ENCODE peak calls at places on chromosomes 16 and 17, in six cellular contexts. One of them, this sample, is unnamed.

GRCh38 chr16:68800257-68800875 is 43.0 kb upstream of the TANGO6 start:
- DNase-seq in lung: peak
- DNase-seq in sigmoid colon: peak
- DNase-seq in OCI-LY7: peak
- DNase-seq in choroid plexus epithelial cell: peak
- DNase-seq in thyroid gland: peak
- DNase-seq in this sample: peak

GRCh38 chr16:48684148-48684547 is 74.2 kb upstream of the N4BP1 start:
- DNase-seq in OCI-LY7: no peak
- DNase-seq in sigmoid colon: no peak
- DNase-seq in thyroid gland: no peak
- DNase-seq in choroid plexus epithelial cell: no peak
- DNase-seq in lung: no peak
- DNase-seq in this sample: no peak

GRCh38 chr16:17331991-17332390 is 138.8 kb downstream of the XYLT1 start:
- DNase-seq in thyroid gland: no peak
- DNase-seq in lung: no peak
- DNase-seq in sigmoid colon: no peak
- DNase-seq in OCI-LY7: no peak
- DNase-seq in choroid plexus epithelial cell: no peak
- DNase-seq in this sample: no peak

GRCh38 chr17:62009220-62009619 is 55.9 kb downstream of the MED13 start:
- DNase-seq in lung: no peak
- DNase-seq in sigmoid colon: no peak
- DNase-seq in thyroid gland: no peak
- DNase-seq in choroid plexus epithelial cell: no peak
- DNase-seq in OCI-LY7: no peak
- DNase-seq in this sample: no peak

GRCh38 chr17:27379863-27380533 is 76.2 kb upstream of the KSR1 start:
- DNase-seq in thyroid gland: peak
- DNase-seq in lung: peak
- DNase-seq in OCI-LY7: no peak
- DNase-seq in sigmoid colon: peak
- DNase-seq in choroid plexus epithelial cell: peak
- DNase-seq in this sample: peak

GRCh38 chr17:28570716-28571254 is 539 bp downstream of the PIGS start:
- DNase-seq in thyroid gland: peak
- DNase-seq in sigmoid colon: peak
- DNase-seq in choroid plexus epithelial cell: no peak
- DNase-seq in OCI-LY7: peak
- DNase-seq in lung: no peak
- DNase-seq in this sample: peak

GRCh38 chr17:38417210-38417951 is 10.9 kb upstream of the ARHGAP23 start:
- DNase-seq in lung: no peak
- DNase-seq in choroid plexus epithelial cell: no peak
- DNase-seq in OCI-LY7: peak
- DNase-seq in sigmoid colon: peak
- DNase-seq in thyroid gland: no peak
- DNase-seq in this sample: no peak

GRCh38 chr17:37683454-37683984 is 40.3 kb upstream of the DDX52 start:
- DNase-seq in thyroid gland: no peak
- DNase-seq in lung: no peak
- DNase-seq in OCI-LY7: no peak
- DNase-seq in sigmoid colon: no peak
- DNase-seq in choroid plexus epithelial cell: no peak
- DNase-seq in this sample: no peak

GRCh38 chr17:4167786-4168185 is 24.8 kb downstream of the CYB5D2 start:
- DNase-seq in choroid plexus epithelial cell: no peak
- DNase-seq in thyroid gland: no peak
- DNase-seq in sigmoid colon: no peak
- DNase-seq in OCI-LY7: no peak
- DNase-seq in lung: no peak
- DNase-seq in this sample: no peak

GRCh38 chr17:5413682-5414081 is 5.8 kb downstream of the NUP88 start:
- DNase-seq in sigmoid colon: no peak
- DNase-seq in thyroid gland: no peak
- DNase-seq in OCI-LY7: no peak
- DNase-seq in lung: no peak
- DNase-seq in choroid plexus epithelial cell: peak
- DNase-seq in this sample: peak

GRCh38 chr17:2484876-2485275 is 26.8 kb downstream of the METTL16 start:
- DNase-seq in lung: no peak
- DNase-seq in choroid plexus epithelial cell: no peak
- DNase-seq in OCI-LY7: no peak
- DNase-seq in sigmoid colon: no peak
- DNase-seq in thyroid gland: no peak
- DNase-seq in this sample: peak

GRCh38 chr17:36592316-36592710 is 634 bp downstream of the DHRS11 start:
- DNase-seq in thyroid gland: peak
- DNase-seq in choroid plexus epithelial cell: peak
- DNase-seq in sigmoid colon: peak
- DNase-seq in lung: no peak
- DNase-seq in OCI-LY7: no peak
- DNase-seq in this sample: peak

GRCh38 chr16:10103096-10103495 is 79.1 kb downstream of the GRIN2A start:
- DNase-seq in sigmoid colon: no peak
- DNase-seq in lung: no peak
- DNase-seq in OCI-LY7: no peak
- DNase-seq in thyroid gland: no peak
- DNase-seq in choroid plexus epithelial cell: no peak
- DNase-seq in this sample: no peak

GRCh38 chr16:24953721-24954120 is 61.4 kb downstream of the ARHGAP17 start:
- DNase-seq in OCI-LY7: no peak
- DNase-seq in sigmoid colon: no peak
- DNase-seq in choroid plexus epithelial cell: no peak
- DNase-seq in lung: no peak
- DNase-seq in thyroid gland: no peak
- DNase-seq in this sample: no peak

GRCh38 chr17:30519707-30520106 is 42.5 kb downstream of the GOSR1 start:
- DNase-seq in lung: no peak
- DNase-seq in choroid plexus epithelial cell: peak
- DNase-seq in thyroid gland: no peak
- DNase-seq in OCI-LY7: no peak
- DNase-seq in sigmoid colon: no peak
- DNase-seq in this sample: peak

GRCh38 chr16:49461517-49461951 is 87.9 kb downstream of the C16orf78 start:
- DNase-seq in choroid plexus epithelial cell: no peak
- DNase-seq in lung: no peak
- DNase-seq in sigmoid colon: peak
- DNase-seq in thyroid gland: no peak
- DNase-seq in OCI-LY7: no peak
- DNase-seq in this sample: no peak

GRCh38 chr17:17518019-17518418 is 21.8 kb upstream of the RASD1 start:
- DNase-seq in lung: no peak
- DNase-seq in OCI-LY7: no peak
- DNase-seq in thyroid gland: no peak
- DNase-seq in choroid plexus epithelial cell: no peak
- DNase-seq in sigmoid colon: no peak
- DNase-seq in this sample: no peak

GRCh38 chr17:12485361-12485911 is 180.3 kb upstream of the MYOCD start:
- DNase-seq in sigmoid colon: no peak
- DNase-seq in OCI-LY7: no peak
- DNase-seq in thyroid gland: no peak
- DNase-seq in lung: no peak
- DNase-seq in choroid plexus epithelial cell: peak
- DNase-seq in this sample: peak

GRCh38 chr16:19396555-19397011 is 21.1 kb upstream of the TMC5 start:
- DNase-seq in thyroid gland: no peak
- DNase-seq in lung: peak
- DNase-seq in sigmoid colon: no peak
- DNase-seq in OCI-LY7: no peak
- DNase-seq in choroid plexus epithelial cell: no peak
- DNase-seq in this sample: peak

GRCh38 chr17:15377608-15378007 is 36.2 kb upstream of the TEKT3 start:
- DNase-seq in OCI-LY7: no peak
- DNase-seq in choroid plexus epithelial cell: peak
- DNase-seq in thyroid gland: no peak
- DNase-seq in lung: no peak
- DNase-seq in sigmoid colon: no peak
- DNase-seq in this sample: no peak

GRCh38 chr16:56530872-56531271 is 11.0 kb upstream of the BBS2 start:
- DNase-seq in sigmoid colon: no peak
- DNase-seq in thyroid gland: no peak
- DNase-seq in choroid plexus epithelial cell: no peak
- DNase-seq in lung: no peak
- DNase-seq in OCI-LY7: no peak
- DNase-seq in this sample: no peak

DNA sequence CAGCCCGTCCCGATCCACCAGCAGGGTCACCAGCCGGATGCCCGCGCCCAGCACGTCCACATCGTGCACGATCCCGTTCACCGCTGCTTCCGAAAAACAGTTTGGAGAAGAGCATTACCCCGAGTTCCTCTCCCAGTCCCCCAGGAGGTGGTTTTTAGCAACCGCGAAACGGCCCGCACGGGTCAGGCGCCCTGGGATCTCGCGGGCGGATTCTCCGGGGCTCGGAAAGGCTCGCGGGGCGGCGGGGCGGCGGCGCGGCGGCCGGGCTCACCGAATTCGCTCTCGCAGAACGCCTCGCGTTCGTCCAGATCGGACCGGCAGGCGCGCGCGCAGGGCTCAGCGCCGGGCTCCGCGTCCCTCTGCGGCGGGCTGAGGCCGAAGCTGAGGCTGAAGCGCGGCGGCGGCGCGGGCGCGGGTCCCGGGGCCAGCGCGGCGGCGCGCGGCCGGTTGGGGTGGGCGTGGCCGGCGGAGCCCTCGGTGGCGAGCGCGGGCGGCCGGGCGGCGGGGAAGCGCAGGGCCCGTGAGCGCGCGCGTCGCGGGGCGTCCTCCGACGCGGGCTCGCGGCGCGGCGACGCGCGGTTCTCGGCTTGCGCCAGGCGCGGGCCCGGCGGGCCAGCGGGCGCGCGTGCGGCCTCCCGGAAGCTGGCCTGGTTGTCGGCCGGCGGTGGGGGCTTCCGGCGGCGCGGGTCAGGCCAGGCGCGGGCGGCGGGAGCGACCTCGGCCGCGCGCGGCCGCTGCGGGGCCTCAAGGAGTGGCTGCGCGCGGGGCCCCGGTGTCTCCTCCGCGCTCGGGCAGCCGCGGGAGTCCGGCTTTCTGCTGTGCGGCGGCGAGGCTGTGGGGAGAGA is 2.9 kb downstream of the C17orf58 start:
- DNase-seq in OCI-LY7: peak
- DNase-seq in sigmoid colon: peak
- DNase-seq in thyroid gland: peak
- DNase-seq in choroid plexus epithelial cell: peak
- DNase-seq in lung: peak
- DNase-seq in this sample: peak
- TF ChIP-seq CTCF in OCI-LY7: no peak
- TF ChIP-seq CTCF in sigmoid colon: peak
- TF ChIP-seq CTCF in thyroid gland: peak
- TF ChIP-seq CTCF in choroid plexus epithelial cell: no peak
- TF ChIP-seq CTCF in lung: no peak
- TF ChIP-seq CTCF in this sample: peak

GRCh38 chr17:77441130-77441920 is 300.6 kb downstream of the SEC14L1 start:
- DNase-seq in OCI-LY7: peak
- DNase-seq in sigmoid colon: no peak
- DNase-seq in choroid plexus epithelial cell: no peak
- DNase-seq in lung: no peak
- DNase-seq in thyroid gland: no peak
- DNase-seq in this sample: no peak
- H3K4me3 ChIP-seq in OCI-LY7: peak
- H3K4me3 ChIP-seq in sigmoid colon: no peak
- H3K4me3 ChIP-seq in choroid plexus epithelial cell: no peak
- H3K4me3 ChIP-seq in lung: no peak
- H3K4me3 ChIP-seq in thyroid gland: no peak
- H3K4me3 ChIP-seq in this sample: no peak

GRCh38 chr16:13935408-13935807 is 15.5 kb downstream of the ERCC4 start:
- DNase-seq in lung: no peak
- DNase-seq in OCI-LY7: peak
- DNase-seq in sigmoid colon: no peak
- DNase-seq in choroid plexus epithelial cell: no peak
- DNase-seq in thyroid gland: no peak
- DNase-seq in this sample: no peak
- TF ChIP-seq CTCF in lung: no peak
- TF ChIP-seq CTCF in OCI-LY7: peak
- TF ChIP-seq CTCF in sigmoid colon: no peak
- TF ChIP-seq CTCF in choroid plexus epithelial cell: peak
- TF ChIP-seq CTCF in thyroid gland: peak
- TF ChIP-seq CTCF in this sample: peak

GRCh38 chr17:79396696-79397095 is 214.2 kb downstream of the RBFOX3 start:
- DNase-seq in choroid plexus epithelial cell: no peak
- DNase-seq in thyroid gland: no peak
- DNase-seq in OCI-LY7: no peak
- DNase-seq in lung: no peak
- DNase-seq in sigmoid colon: no peak
- DNase-seq in this sample: no peak
- H3K4me3 ChIP-seq in choroid plexus epithelial cell: no peak
- H3K4me3 ChIP-seq in thyroid gland: no peak
- H3K4me3 ChIP-seq in OCI-LY7: no peak
- H3K4me3 ChIP-seq in lung: no peak
- H3K4me3 ChIP-seq in sigmoid colon: no peak
- H3K4me3 ChIP-seq in this sample: no peak

This sample was measured in epithelial cell of esophagus.